ENCODE peak calls at places on chromosome 22, in ten cellular contexts. U is HCT116, F is IMR-90, X is esophagus squamous epithelium, K is prostate gland, Y is body of pancreas, B is A549, G is breast epithelium, C is spleen, A is NB4. D is an unnamed sample.

GRCh38 chr22:49577168-49578060 is 250.3 kb downstream of the BRD1 start:
- DNase-seq in U (no peak), F (no peak), X (no peak), K (no peak), Y (no peak), B (no peak), G (peak), C (peak), A (no peak), D (no peak)

GRCh38 chr22:43387815-43388214 is 24.0 kb upstream of the MPPED1 start:
- DNase-seq in U (no peak), F (no peak), X (no peak), K (no peak), Y (no peak), B (no peak), G (no peak), C (no peak), A (no peak), D (no peak)

GRCh38 chr22:50145741-50146439 is 24.6 kb upstream of the PANX2 start:
- DNase-seq in U (no peak), F (no peak), X (no peak), K (no peak), Y (no peak), B (no peak), G (no peak), C (no peak), A (no peak), D (no peak)

GRCh38 chr22:11626422-11626773 is 3901.6 kb upstream of the OR11H1 start:
- DNase-seq in U (no peak), F (no peak), X (no peak), K (no peak), Y (no peak), B (no peak), G (no peak), C (peak), A (no peak), D (no peak)

GRCh38 chr22:44426981-44427380 is 71.1 kb downstream of the RTL6 start:
- DNase-seq in U (no peak), F (no peak), X (no peak), K (no peak), Y (no peak), B (no peak), G (peak), C (peak), A (no peak), D (no peak)

GRCh38 chr22:33202455-33202854 is 144.3 kb upstream of the SYN3 start:
- DNase-seq in U (no peak), F (no peak), X (no peak), K (no peak), Y (no peak), B (no peak), G (no peak), C (no peak), A (no peak), D (no peak)

GRCh38 chr22:25060522-25061071 is 108.1 kb downstream of the KIAA1671 start:
- DNase-seq in U (no peak), F (no peak), X (no peak), K (no peak), Y (no peak), B (no peak), G (no peak), C (no peak), A (no peak), D (no peak)

GRCh38 chr22:25148149-25148691 is 51.4 kb upstream of the CRYBB3 start:
- DNase-seq in U (no peak), F (no peak), X (no peak), K (peak), Y (peak), B (no peak), G (peak), C (no peak), A (no peak), D (no peak)

GRCh38 chr22:23289851-23290724 is 109.8 kb downstream of the BCR start:
- DNase-seq in U (no peak), F (peak), X (no peak), K (no peak), Y (peak), B (peak), G (no peak), C (no peak), A (peak), D (peak)

GRCh38 chr22:24322522-24322921 is 51.9 kb downstream of the SPECC1L start:
- DNase-seq in U (no peak), F (no peak), X (no peak), K (no peak), Y (no peak), B (no peak), G (no peak), C (no peak), A (no peak), D (no peak)

GRCh38 chr22:30298005-30298701 is 8.8 kb upstream of the CASTOR1 start:
- DNase-seq in U (no peak), F (no peak), X (no peak), K (peak), Y (peak), B (no peak), G (peak), C (no peak), A (no peak), D (no peak)

GRCh38 chr22:50730941-50731661 is 6.9 kb upstream of the ACR start:
- DNase-seq in U (no peak), F (no peak), X (no peak), K (no peak), Y (no peak), B (no peak), G (peak), C (peak), A (no peak), D (no peak)

GRCh38 chr22:30978304-30978962 is 9.4 kb downstream of the TUG1 start:
- DNase-seq in U (no peak), F (no peak), X (no peak), K (no peak), Y (no peak), B (no peak), G (no peak), C (no peak), A (peak), D (no peak)

GRCh38 chr22:47891609-47892008 is 1129.2 kb downstream of the TBC1D22A start:
- DNase-seq in U (no peak), F (no peak), X (no peak), K (no peak), Y (no peak), B (no peak), G (no peak), C (no peak), A (no peak), D (no peak)

GRCh38 chr22:27752771-27753170 is 48.8 kb downstream of the MN1 start:
- DNase-seq in U (no peak), F (no peak), X (no peak), K (no peak), Y (no peak), B (no peak), G (no peak), C (peak), A (no peak), D (peak)

GRCh38 chr22:43833286-43834240 is 21.5 kb upstream of the EFCAB6 start:
- DNase-seq in U (no peak), F (no peak), X (no peak), K (no peak), Y (no peak), B (no peak), G (no peak), C (peak), A (no peak), D (no peak)

GRCh38 chr22:33018232-33018864 is 39.8 kb downstream of the SYN3 start:
- DNase-seq in U (peak), F (peak), X (no peak), K (peak), Y (peak), B (peak), G (no peak), C (no peak), A (peak), D (peak)

GRCh38 chr22:48331266-48331665 is 1496.4 kb downstream of the BRD1 start:
- DNase-seq in U (no peak), F (no peak), X (no peak), K (no peak), Y (no peak), B (no peak), G (peak), C (no peak), A (no peak), D (no peak)

GRCh38 chr22:41647771-41648170 is 26.7 kb downstream of the XRCC6 start:
- DNase-seq in U (no peak), F (no peak), X (no peak), K (no peak), Y (no peak), B (no peak), G (no peak), C (no peak), A (no peak), D (no peak)

GRCh38 chr22:26377170-26377825 is 51.8 kb upstream of the ASPHD2 start:
- DNase-seq in U (no peak), F (no peak), X (no peak), K (no peak), Y (no peak), B (no peak), G (no peak), C (no peak), A (peak), D (no peak)

GRCh38 chr22:24486501-24486921 is 8.6 kb upstream of the UPB1 start:
- DNase-seq in U (no peak), F (peak), X (no peak), K (no peak), Y (no peak), B (peak), G (no peak), C (no peak), A (peak), D (peak)

GRCh38 chr22:49824936-49825335 is 2.7 kb downstream of the BRD1 start:
- DNase-seq in U (no peak), F (no peak), X (no peak), K (no peak), Y (no peak), B (no peak), G (no peak), C (no peak), A (no peak), D (no peak)

GRCh38 chr22:24775769-24776492 is 1.4 kb upstream of the PIWIL3 start:
- DNase-seq in U (no peak), F (peak), X (no peak), K (peak), Y (no peak), B (no peak), G (no peak), C (no peak), A (no peak), D (no peak)

GRCh38 chr22:27004434-27004833 is 347.0 kb downstream of the MIAT start:
- DNase-seq in U (no peak), F (no peak), X (no peak), K (no peak), Y (no peak), B (no peak), G (no peak), C (no peak), A (no peak), D (no peak)

GRCh38 chr22:39476664-39477063 is 19.9 kb downstream of the MGAT3 start:
- DNase-seq in U (no peak), F (no peak), X (no peak), K (no peak), Y (no peak), B (no peak), G (no peak), C (no peak), A (no peak), D (no peak)

GRCh38 chr22:47125603-47126002 is 363.2 kb downstream of the TBC1D22A start:
- DNase-seq in U (peak), F (no peak), X (no peak), K (no peak), Y (no peak), B (peak), G (no peak), C (peak), A (no peak), D (no peak)

GRCh38 chr22:27433585-27434190 is 367.9 kb downstream of the MN1 start:
- DNase-seq in U (no peak), F (peak), X (no peak), K (no peak), Y (peak), B (no peak), G (no peak), C (no peak), A (no peak), D (no peak)

GRCh38 chr22:29848115-29848514 is 10.0 kb upstream of the ASCC2 start:
- DNase-seq in U (no peak), F (no peak), X (no peak), K (no peak), Y (no peak), B (no peak), G (no peak), C (no peak), A (no peak), D (no peak)

GRCh38 chr22:21937821-21938070 is 14.9 kb downstream of the PPM1F start:
- DNase-seq in U (no peak), F (peak), X (no peak), K (no peak), Y (no peak), B (no peak), G (no peak), C (no peak), A (no peak), D (no peak)

GRCh38 chr22:21937041-21937820 is 15.4 kb downstream of the PPM1F start:
- DNase-seq in U (no peak), F (no peak), X (no peak), K (no peak), Y (peak), B (no peak), G (no peak), C (peak), A (peak), D (no peak)

GRCh38 chr22:21939392-21940319 is 13.0 kb downstream of the PPM1F start:
- DNase-seq in U (no peak), F (no peak), X (no peak), K (no peak), Y (no peak), B (no peak), G (no peak), C (peak), A (peak), D (no peak)

GRCh38 chr22:21938906-21939305 is 13.7 kb downstream of the PPM1F start:
- DNase-seq in U (no peak), F (no peak), X (no peak), K (no peak), Y (no peak), B (no peak), G (no peak), C (peak), A (no peak), D (no peak)

DNA sequence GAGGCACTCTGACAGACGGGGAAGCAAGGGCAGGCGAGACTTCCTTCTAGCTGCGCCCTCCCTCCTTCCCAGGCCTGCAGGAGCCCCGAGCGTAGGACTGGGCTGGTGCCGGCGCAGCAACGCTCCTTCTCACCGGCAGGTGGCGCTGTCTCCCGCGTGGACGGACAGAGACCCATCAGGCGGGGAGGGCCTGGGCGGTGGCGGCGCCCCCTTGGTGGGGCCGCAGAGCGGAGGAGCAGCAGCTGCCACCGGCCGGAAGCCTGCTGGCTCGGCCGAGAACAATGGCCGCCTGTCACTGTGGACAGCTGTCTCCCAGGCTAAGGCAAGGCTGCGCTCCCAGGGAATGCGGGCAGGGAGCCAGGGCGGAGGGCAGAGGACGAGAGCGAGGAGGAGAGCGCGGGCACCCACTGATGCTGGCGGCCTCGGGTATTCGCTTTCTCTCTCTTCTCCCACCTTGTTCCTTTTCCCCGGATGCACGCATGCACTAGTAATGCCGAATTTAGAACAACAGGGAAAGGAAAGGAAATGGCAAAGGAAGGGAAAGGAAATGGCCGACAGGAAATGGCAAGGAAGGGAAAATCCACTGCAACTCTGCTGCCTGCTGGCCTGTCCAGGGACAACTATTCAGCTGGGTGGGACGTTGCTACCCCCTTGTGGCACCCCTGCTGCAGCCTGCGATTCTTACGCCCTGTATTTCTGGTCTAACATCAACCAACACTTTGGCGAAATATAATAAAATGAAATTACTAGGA is 14.4 kb downstream of the PPM1F start:
- DNase-seq in U (peak), F (peak), X (peak), K (peak), Y (peak), B (peak), G (peak), C (peak), A (peak), D (peak)
- TF ChIP-seq POLR2A in U (no peak), F (no peak), X (no peak), K (no peak), Y (peak), B (peak), G (no peak), C (no peak), A (no peak), D (peak)

GRCh38 chr22:17786435-17787158 is 12.3 kb upstream of the BID start:
- DNase-seq in U (no peak), F (no peak), X (no peak), K (no peak), Y (no peak), B (no peak), G (no peak), C (no peak), A (peak), D (no peak)

GRCh38 chr22:17788023-17788330 is 13.7 kb upstream of the BID start:
- DNase-seq in U (no peak), F (no peak), X (no peak), K (no peak), Y (no peak), B (no peak), G (no peak), C (no peak), A (peak), D (no peak)

GRCh38 chr22:17787159-17788022 is 13.1 kb upstream of the BID start:
- DNase-seq in U (no peak), F (no peak), X (no peak), K (no peak), Y (no peak), B (no peak), G (no peak), C (no peak), A (no peak), D (no peak)

GRCh38 chr22:17789379-17790200 is 15.3 kb upstream of the BID start:
- DNase-seq in U (no peak), F (no peak), X (no peak), K (no peak), Y (no peak), B (no peak), G (no peak), C (no peak), A (no peak), D (no peak)

DNA sequence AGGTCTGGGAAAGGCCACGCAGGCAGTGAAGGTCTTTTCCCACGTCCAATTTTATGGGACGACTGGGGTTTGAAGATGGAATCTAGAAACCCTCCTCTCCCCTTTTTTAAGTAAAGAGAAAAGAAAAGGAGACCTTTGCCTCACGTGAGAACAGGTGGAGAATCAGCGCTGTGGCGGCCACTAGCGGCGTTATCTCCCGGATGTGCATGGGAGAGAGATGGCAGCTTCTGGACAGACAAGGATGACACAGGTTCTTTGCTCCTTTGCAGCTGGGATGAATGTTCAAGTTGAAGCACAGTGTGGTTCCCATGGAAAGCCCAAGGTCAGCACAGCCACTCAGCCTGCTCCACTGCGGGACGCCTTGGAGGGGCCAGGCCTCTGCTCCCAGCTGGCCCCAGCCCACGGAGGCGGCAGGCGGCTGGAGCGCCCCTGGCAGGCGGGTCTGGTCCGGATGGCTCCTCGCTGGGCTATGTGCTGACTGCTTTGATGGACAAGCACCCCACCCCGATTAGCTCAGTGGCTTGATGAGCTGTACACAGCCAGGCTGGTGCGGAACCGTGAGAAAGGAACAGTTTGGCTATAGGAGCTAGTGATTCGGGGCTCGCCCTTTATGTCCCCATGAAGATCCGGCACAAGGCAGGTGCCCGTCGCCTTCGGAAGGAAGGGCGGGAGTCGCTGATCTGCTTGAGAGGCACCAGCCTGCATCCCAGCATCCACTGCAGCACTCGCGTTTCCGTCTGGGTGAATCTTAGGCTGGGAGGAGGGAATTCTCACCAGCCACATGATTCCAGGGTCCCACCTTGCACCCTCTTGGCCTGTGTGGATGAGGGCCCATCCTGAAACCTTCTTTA is 14.5 kb upstream of the BID start:
- DNase-seq in U (no peak), F (no peak), X (no peak), K (no peak), Y (no peak), B (no peak), G (no peak), C (no peak), A (no peak), D (no peak)
- TF ChIP-seq POLR2A in U (no peak), F (no peak), X (no peak), K (no peak), Y (no peak), B (no peak), G (no peak), C (no peak), A (no peak), D (no peak)

GRCh38 chr22:19765477-19766234 is 5.1 kb downstream of the TBX1 start:
- DNase-seq in U (no peak), F (no peak), X (no peak), K (no peak), Y (no peak), B (no peak), G (no peak), C (no peak), A (peak), D (no peak)

GRCh38 chr22:19767427-19768380 is 7.1 kb downstream of the TBX1 start:
- DNase-seq in U (peak), F (no peak), X (no peak), K (no peak), Y (no peak), B (no peak), G (no peak), C (peak), A (no peak), D (no peak)

GRCh38 chr22:19764636-19765476 is 4.3 kb downstream of the TBX1 start:
- DNase-seq in U (no peak), F (no peak), X (no peak), K (no peak), Y (no peak), B (no peak), G (no peak), C (no peak), A (no peak), D (no peak)

GRCh38 chr22:19766235-19766505 is 5.6 kb downstream of the TBX1 start:
- DNase-seq in U (no peak), F (no peak), X (no peak), K (no peak), Y (no peak), B (no peak), G (no peak), C (no peak), A (peak), D (no peak)

GRCh38 chr22:19766506-19767426 is 6.2 kb downstream of the TBX1 start:
- DNase-seq in U (peak), F (no peak), X (no peak), K (peak), Y (peak), B (no peak), G (no peak), C (peak), A (peak), D (no peak)
- TF ChIP-seq POLR2A in U (no peak), F (no peak), X (no peak), K (no peak), Y (no peak), B (no peak), G (no peak), C (no peak), A (no peak), D (no peak)

DNA sequence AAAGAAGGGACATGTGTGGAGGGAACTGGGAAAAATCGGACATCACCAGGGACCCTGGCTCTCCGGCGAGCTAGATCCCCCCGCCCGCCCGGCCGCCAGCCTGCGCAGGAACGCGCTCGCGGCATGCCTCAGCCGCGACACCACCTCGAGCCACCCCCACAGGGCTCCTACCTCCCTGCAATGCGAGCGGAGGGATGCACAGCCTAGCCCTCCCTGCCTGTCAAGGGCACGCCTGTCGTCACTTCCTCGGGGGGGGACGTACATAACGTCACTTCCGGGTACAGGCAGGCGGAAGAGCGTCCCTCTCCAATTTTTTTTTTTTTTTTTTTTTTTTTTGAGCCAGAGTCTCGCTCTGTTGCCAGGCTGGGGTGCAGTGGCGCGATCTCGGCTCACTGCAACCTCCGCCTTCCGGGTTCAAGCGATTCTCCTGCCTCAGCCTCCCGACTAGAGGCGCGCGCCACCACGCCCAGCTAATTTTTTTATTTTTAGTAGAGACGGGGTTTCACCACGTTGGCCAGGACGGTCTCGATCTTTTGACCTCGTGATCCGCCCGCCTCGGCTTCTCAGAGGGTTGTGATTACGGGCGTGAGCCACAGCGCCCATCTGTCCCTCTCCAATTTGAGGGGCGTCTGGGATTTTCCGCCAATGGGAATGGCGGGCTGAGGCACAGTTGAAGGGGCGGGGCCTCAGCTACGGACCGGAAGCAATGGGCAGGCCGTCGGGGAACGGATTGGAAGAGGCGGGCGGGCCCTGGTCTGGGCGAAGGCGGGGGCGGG is at the start of gene TXN2:
- DNase-seq in U (peak), F (peak), X (peak), K (peak), Y (peak), B (peak), G (peak), C (peak), A (peak), D (peak)
- TF ChIP-seq POLR2A in U (peak), F (peak), X (no peak), K (peak), Y (peak), B (peak), G (peak), C (no peak), A (peak), D (peak)

D was measured in H54.